ENCODE peak calls at places on chromosome 13, in nine cellular contexts. P is SK-N-SH; H is left lung; Z is ascending aorta; A is CD8-positive, alpha-beta T cell; K is endodermal cell; F is ovary; W is H1; T is breast epithelium. M is an unnamed sample.

GRCh38 chr13:60032836-60033235 is 130.9 kb downstream of the DIAPH3 start:
- DNase-seq in F (no peak), T (no peak), W (no peak), K (no peak), A (no peak), H (no peak), Z (no peak), P (no peak), M (no peak)

GRCh38 chr13:97276862-97277269 is 54.7 kb downstream of the MBNL2 start:
- DNase-seq in F (no peak), K (no peak), A (no peak), T (no peak), H (no peak), P (no peak), W (no peak), Z (no peak), M (no peak)

GRCh38 chr13:110137677-110138008 is 169.3 kb downstream of the COL4A1 start:
- DNase-seq in H (no peak), T (peak; percentile 52), F (no peak), K (no peak), Z (no peak), A (no peak), W (no peak), P (peak; percentile 83), M (peak; percentile 53)

GRCh38 chr13:31629085-31629785 is 110.1 kb upstream of the RXFP2 start:
- DNase-seq in P (no peak), A (no peak), Z (no peak), H (no peak), K (no peak), F (no peak), W (no peak), T (no peak), M (no peak)

GRCh38 chr13:80342541-80343371 is 1.8 kb upstream of the SPRY2 start:
- DNase-seq in W (peak; percentile 96), Z (peak; percentile 92), K (peak; percentile 96), T (peak; percentile 69), A (peak; percentile 52), H (peak; percentile 99), F (peak; percentile 86), P (peak; percentile 84), M (peak; percentile 92)

GRCh38 chr13:110308377-110309158 is 1.5 kb downstream of the COL4A2 start:
- DNase-seq in H (peak; percentile 43), F (peak; percentile 55), Z (peak; percentile 70), W (peak; percentile 60), P (peak; percentile 66), A (no peak), K (peak; percentile 83), T (peak; percentile 51), M (peak; percentile 47)

GRCh38 chr13:52852444-52852843 is 4.0 kb upstream of the PCDH8 start:
- DNase-seq in W (no peak), H (no peak), A (no peak), P (peak; percentile 66), F (no peak), T (no peak), Z (no peak), K (no peak), M (no peak)

GRCh38 chr13:112617754-112618375 is 29.9 kb upstream of the TUBGCP3 start:
- DNase-seq in T (no peak), P (no peak), Z (no peak), H (no peak), W (peak; percentile 32), A (no peak), F (no peak), K (no peak), M (no peak)

GRCh38 chr13:26735677-26736076 is 24.9 kb downstream of the GPR12 start:
- DNase-seq in P (no peak), W (no peak), K (no peak), A (no peak), T (no peak), Z (no peak), F (no peak), H (no peak), M (no peak)

GRCh38 chr13:38346764-38347163 is 2.9 kb upstream of the UFM1 start:
- DNase-seq in W (no peak), H (no peak), Z (no peak), P (no peak), K (no peak), A (no peak), F (no peak), T (no peak), M (no peak)

GRCh38 chr13:110304256-110304655 is 2.7 kb downstream of the COL4A1 start:
- DNase-seq in K (no peak), W (no peak), P (no peak), A (no peak), T (no peak), F (peak; percentile 14), Z (peak; percentile 77), H (no peak), M (no peak)

GRCh38 chr13:97975280-97975850 is 21.9 kb downstream of the IPO5 start:
- DNase-seq in H (no peak), P (no peak), W (no peak), T (no peak), K (no peak), Z (no peak), F (peak; percentile 30), A (no peak), M (no peak)

GRCh38 chr13:40916207-40916998 is 102.7 kb downstream of the ELF1 start:
- DNase-seq in W (no peak), H (no peak), Z (no peak), A (no peak), K (no peak), F (no peak), T (no peak), P (peak; percentile 54), M (no peak)

GRCh38 chr13:108828053-108828806 is 198.8 kb downstream of the MYO16 start:
- DNase-seq in W (no peak), P (no peak), H (no peak), Z (no peak), F (no peak), A (no peak), K (no peak), T (no peak), M (peak; percentile 21)

DNA sequence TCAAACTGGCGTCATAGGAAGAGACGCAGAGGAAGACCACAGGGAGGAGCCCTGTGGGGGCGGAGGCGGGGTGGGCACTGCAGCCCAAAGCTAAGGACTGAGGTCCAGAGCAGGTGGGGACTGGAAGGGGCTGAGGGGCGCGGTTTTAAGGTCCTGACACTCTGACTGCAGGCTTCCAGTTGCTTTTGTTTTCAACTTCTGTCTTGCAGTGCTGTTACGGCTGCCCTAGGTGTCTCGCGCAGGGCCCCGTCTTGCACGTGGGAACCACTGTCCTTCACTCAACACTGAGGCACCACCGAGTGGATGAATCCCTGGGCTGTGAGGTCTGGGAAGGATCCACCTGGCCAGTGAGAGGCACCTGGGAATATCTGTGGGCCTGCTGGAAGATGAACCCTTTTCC is 76.0 kb downstream of the TEX29 start:
- DNase-seq in P (no peak), W (no peak), A (no peak), Z (peak; percentile 37), K (peak; percentile 21), T (no peak), F (no peak), H (peak; percentile 33), M (no peak)
- H3K27me3 ChIP-seq in P (peaks cover 3% of the 10 kb centered on the region), W (no peaks in the 10 kb centered on the region), A (no peaks in the 10 kb centered on the region), Z (no peaks in the 10 kb centered on the region), K (no peaks in the 10 kb centered on the region), T (no peaks in the 10 kb centered on the region), F (no peaks in the 10 kb centered on the region), H (no peaks in the 10 kb centered on the region), M (no peaks in the 10 kb centered on the region)

GRCh38 chr13:34159946-34160345 is 342.0 kb downstream of the RFC3 start:
- DNase-seq in W (no peak), Z (no peak), A (no peak), P (no peak), H (no peak), T (no peak), K (peak; percentile 67), F (no peak), M (no peak)

GRCh38 chr13:34164585-34164984 is 346.6 kb downstream of the RFC3 start:
- DNase-seq in T (no peak), W (no peak), A (no peak), F (no peak), P (no peak), K (no peak), Z (no peak), H (no peak), M (no peak)

GRCh38 chr13:34165158-34165557 is 347.2 kb downstream of the RFC3 start:
- DNase-seq in A (no peak), T (no peak), K (no peak), H (no peak), F (no peak), W (no peak), Z (no peak), P (no peak), M (no peak)

GRCh38 chr13:34162545-34162936 is 344.6 kb downstream of the RFC3 start:
- DNase-seq in T (no peak), W (no peak), H (no peak), F (no peak), Z (no peak), K (no peak), P (no peak), A (no peak), M (no peak)

GRCh38 chr13:34161829-34162544 is 344.0 kb downstream of the RFC3 start:
- DNase-seq in Z (no peak), P (no peak), W (no peak), A (no peak), T (no peak), K (peak; percentile 56), F (no peak), H (no peak), M (no peak)
- H3K4me1 ChIP-seq in Z (peaks cover 17% of the 10 kb centered on the region), P (no peaks in the 10 kb centered on the region), W (peaks cover 3% of the 10 kb centered on the region), A (no peaks in the 10 kb centered on the region), T (no peaks in the 10 kb centered on the region), K (peaks cover 8% of the 10 kb centered on the region), F (peaks cover 5% of the 10 kb centered on the region), H (peaks cover 6% of the 10 kb centered on the region), M (peaks cover 31% of the 10 kb centered on the region)

GRCh38 chr13:94710881-94711560 is 1.3 kb downstream of the SOX21 start:
- DNase-seq in T (no peak), H (peak; percentile 78), K (peak; percentile 86), P (peak; percentile 86), F (no peak), W (peak; percentile 78), Z (no peak), A (no peak), M (no peak)
- TF ChIP-seq CTCF in T (no peak), H (no peak), K (peak; percentile 59), P (no peak), F (no peak), W (peak; percentile 28), Z (no peak), A (no peak), M (no peak)

DNA sequence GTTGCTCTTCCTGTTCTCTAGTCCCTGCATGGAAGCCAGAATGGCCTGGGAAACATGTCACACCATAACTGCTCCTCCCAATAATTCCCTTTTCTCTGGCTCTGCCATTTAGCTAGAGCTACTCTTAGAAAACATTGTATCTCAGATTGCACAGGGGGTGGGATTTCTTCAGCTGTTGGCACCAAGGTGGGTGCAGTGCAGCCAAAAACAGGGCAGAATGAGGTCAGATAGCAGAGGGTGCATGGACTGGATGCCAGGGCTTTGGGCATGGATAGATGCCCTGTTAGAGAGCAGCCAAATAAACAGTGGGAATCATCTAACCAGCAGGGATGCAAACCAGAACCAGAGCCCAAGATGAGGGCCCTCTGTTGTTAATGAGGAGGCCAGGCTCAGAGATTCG is 4.9 kb upstream of the AMER2 start:
- DNase-seq in A (no peak), F (no peak), Z (no peak), T (no peak), P (no peak), H (no peak), W (no peak), K (no peak), M (no peak)
- H3K27me3 ChIP-seq in A (no peaks in the 10 kb centered on the region), F (no peaks in the 10 kb centered on the region), Z (peaks cover 5% of the 10 kb centered on the region), T (peaks cover 45% of the 10 kb centered on the region), P (peaks cover 36% of the 10 kb centered on the region), H (peaks cover 83% of the 10 kb centered on the region), W (peaks cover 4% of the 10 kb centered on the region), K (peaks cover 23% of the 10 kb centered on the region), M (no peaks in the 10 kb centered on the region)

GRCh38 chr13:50616101-50616500 is 227.4 kb downstream of the DLEU7 start:
- DNase-seq in T (no peak), P (no peak), F (no peak), A (no peak), W (no peak), K (no peak), H (no peak), Z (no peak), M (no peak)
- H3K4me1 ChIP-seq in T (no peaks in the 10 kb centered on the region), P (peaks cover 3% of the 10 kb centered on the region), F (no peaks in the 10 kb centered on the region), A (peaks cover 1% of the 10 kb centered on the region), W (no peaks in the 10 kb centered on the region), K (no peaks in the 10 kb centered on the region), H (no peaks in the 10 kb centered on the region), Z (no peaks in the 10 kb centered on the region), M (no peaks in the 10 kb centered on the region)

M was measured in pancreas.